ENCODE peak calls at places on chromosomes 5 and 9, in eight cellular contexts. T is bronchial epithelial cell; S is upper lobe of left lung; P is left ventricle myocardium inferior; G is lung; J is CD8-positive, alpha-beta T cell; W is IMR-90; K is heart left ventricle. A is an unnamed sample.

GRCh38 chr5:140221697-140222223 is 46.8 kb downstream of the CYSTM1 start:
- DNase-seq in T (peak; percentile 97), S (peak; percentile 63), P (no peak), G (no peak), J (no peak), W (peak; percentile 93), K (no peak), A (peak; percentile 51)

GRCh38 chr5:75509956-75510355 is 1.5 kb downstream of the CERT1 start:
- DNase-seq in T (peak; percentile 30), S (peak; percentile 60), P (no peak), G (peak; percentile 38), J (no peak), W (peak; percentile 60), K (no peak), A (no peak)

GRCh38 chr9:35726876-35727438 is 5.0 kb downstream of the TLN1 start:
- DNase-seq in T (no peak), S (peak; percentile 60), P (no peak), G (no peak), J (peak; percentile 76), W (peak; percentile 51), K (no peak), A (no peak)

GRCh38 chr5:9279779-9280178 is 266.1 kb downstream of the SEMA5A start:
- DNase-seq in T (no peak), S (no peak), P (no peak), G (no peak), J (no peak), W (no peak), K (no peak), A (no peak)

GRCh38 chr5:158423623-158424200 is 564.8 kb upstream of the CLINT1 start:
- DNase-seq in T (no peak), S (no peak), P (no peak), G (no peak), J (no peak), W (peak; percentile 16), K (no peak), A (no peak)

GRCh38 chr5:157820593-157821252 is 38.2 kb downstream of the CLINT1 start:
- DNase-seq in T (peak; percentile 46), S (no peak), P (no peak), G (no peak), J (no peak), W (peak; percentile 65), K (no peak), A (no peak)

GRCh38 chr9:90340421-90340820 is 302.2 kb downstream of the DIRAS2 start:
- DNase-seq in T (peak; percentile 60), S (no peak), P (no peak), G (no peak), J (no peak), W (peak; percentile 46), K (no peak), A (no peak)

GRCh38 chr5:108727154-108727638 is 20.5 kb upstream of the FER start:
- DNase-seq in T (peak; percentile 35), S (peak; percentile 76), P (no peak), G (peak; percentile 36), J (no peak), W (peak; percentile 24), K (no peak), A (no peak)

GRCh38 chr9:108515856-108516255 is 339.9 kb downstream of the ACTL7B start:
- DNase-seq in T (no peak), S (no peak), P (no peak), G (no peak), J (no peak), W (no peak), K (no peak), A (no peak)

GRCh38 chr9:6938873-6939272 is 181.1 kb downstream of the KDM4C start:
- DNase-seq in T (no peak), S (no peak), P (no peak), G (no peak), J (no peak), W (peak; percentile 24), K (no peak), A (no peak)

GRCh38 chr5:1445313-1445894 is at the start of gene SLC6A3:
- DNase-seq in T (no peak), S (no peak), P (peak; percentile 29), G (no peak), J (no peak), W (no peak), K (no peak), A (no peak)

GRCh38 chr5:38426986-38427950 is 129.2 kb downstream of the LIFR start:
- DNase-seq in T (peak; percentile 86), S (no peak), P (no peak), G (no peak), J (no peak), W (peak; percentile 70), K (no peak), A (no peak)

GRCh38 chr9:36991516-36992134 is 42.4 kb downstream of the PAX5 start:
- DNase-seq in T (peak; percentile 25), S (no peak), P (no peak), G (no peak), J (no peak), W (no peak), K (no peak), A (peak; percentile 47)

GRCh38 chr5:1347571-1347970 is 2.7 kb upstream of the CLPTM1L start:
- DNase-seq in T (no peak), S (no peak), P (no peak), G (no peak), J (no peak), W (no peak), K (no peak), A (no peak)

GRCh38 chr5:31581498-31582099 is 49.5 kb downstream of the C5orf22 start:
- DNase-seq in T (peak; percentile 47), S (no peak), P (no peak), G (no peak), J (no peak), W (peak; percentile 52), K (no peak), A (peak; percentile 10)

GRCh38 chr9:124788542-124789217 is 11.7 kb downstream of the OLFML2A start:
- DNase-seq in T (no peak), S (no peak), P (no peak), G (no peak), J (no peak), W (no peak), K (no peak), A (no peak)

GRCh38 chr5:144698454-144698853 is 527.8 kb downstream of the KCTD16 start:
- DNase-seq in T (peak; percentile 3), S (no peak), P (no peak), G (no peak), J (no peak), W (peak; percentile 24), K (no peak), A (no peak)

GRCh38 chr9:72524820-72525539 is 3.6 kb downstream of the TMC1 start:
- DNase-seq in T (peak; percentile 100), S (peak; percentile 84), P (no peak), G (no peak), J (no peak), W (peak; percentile 100), K (no peak), A (peak; percentile 92)

GRCh38 chr5:64532212-64532611 is 26.4 kb downstream of the RGS7BP start:
- DNase-seq in T (no peak), S (no peak), P (no peak), G (no peak), J (no peak), W (no peak), K (no peak), A (no peak)

GRCh38 chr5:16666861-16667481 is 50.2 kb upstream of the RETREG1 start:
- DNase-seq in T (no peak), S (no peak), P (peak; percentile 66), G (no peak), J (no peak), W (peak; percentile 15), K (peak; percentile 71), A (no peak)

GRCh38 chr9:127980056-127980705 is 608 bp downstream of the EEIG1 start:
- DNase-seq in T (no peak), S (peak; percentile 78), P (no peak), G (no peak), J (peak; percentile 50), W (no peak), K (peak; percentile 68), A (no peak)

GRCh38 chr9:83967083-83967482 is 12.9 kb downstream of the HNRNPK start:
- DNase-seq in T (no peak), S (no peak), P (no peak), G (no peak), J (no peak), W (no peak), K (no peak), A (no peak)

GRCh38 chr9:83969602-83970001 is 10.4 kb downstream of the HNRNPK start:
- DNase-seq in T (no peak), S (no peak), P (no peak), G (no peak), J (no peak), W (no peak), K (no peak), A (no peak)

GRCh38 chr9:83972286-83972685 is 7.7 kb downstream of the HNRNPK start:
- DNase-seq in T (peak; percentile 61), S (no peak), P (no peak), G (no peak), J (no peak), W (no peak), K (no peak), A (no peak)

GRCh38 chr9:83976372-83976771 is 3.6 kb downstream of the HNRNPK start:
- DNase-seq in T (no peak), S (no peak), P (no peak), G (no peak), J (no peak), W (no peak), K (no peak), A (no peak)

DNA sequence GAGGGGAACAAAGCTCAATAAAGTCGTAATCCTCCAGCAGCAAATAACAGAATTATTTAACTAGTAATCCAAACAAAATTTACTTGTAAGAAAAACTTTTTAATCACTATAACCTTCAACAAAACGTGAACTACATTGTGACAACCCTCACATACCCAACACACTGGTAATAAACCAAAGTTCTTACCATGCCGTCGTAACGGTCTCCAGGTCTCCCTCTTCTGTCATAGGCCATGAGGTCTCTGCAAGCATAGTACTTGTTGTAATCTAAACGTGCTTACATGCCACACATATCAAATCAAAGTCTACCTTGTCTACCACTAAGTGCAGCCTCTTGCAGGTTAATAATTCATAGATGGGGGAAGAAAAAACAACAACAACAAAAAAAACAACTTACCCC is 8.5 kb downstream of the HNRNPK start:
- DNase-seq in T (no peak), S (no peak), P (no peak), G (no peak), J (no peak), W (no peak), K (no peak), A (no peak)
- H3K36me3 ChIP-seq in T (peaks cover 26% of the 10 kb centered on the region), S (peaks cover 82% of the 10 kb centered on the region), P (peaks cover 97% of the 10 kb centered on the region), G (peaks cover 28% of the 10 kb centered on the region), J (peaks cover 76% of the 10 kb centered on the region), W (peaks cover 59% of the 10 kb centered on the region), K (peaks cover 100% of the 10 kb centered on the region), A (peaks cover 67% of the 10 kb centered on the region)

GRCh38 chr9:83307051-83307724 is 231.0 kb downstream of the FRMD3 start:
- DNase-seq in T (no peak), S (no peak), P (no peak), G (no peak), J (no peak), W (no peak), K (no peak), A (no peak)
- TF ChIP-seq CTCF in T (no peak), S (no peak), P (no peak), G (no peak), J (no peak), W (no peak), K (no peak), A (no peak)

GRCh38 chr5:150539206-150539605 is 31.3 kb downstream of the NDST1 start:
- DNase-seq in T (no peak), S (no peak), P (no peak), G (no peak), J (no peak), W (no peak), K (no peak), A (no peak)
- H3K36me3 ChIP-seq in T (peaks cover 40% of the 10 kb centered on the region), S (peaks cover 46% of the 10 kb centered on the region), P (peaks cover 99% of the 10 kb centered on the region), G (peaks cover 40% of the 10 kb centered on the region), J (no peaks in the 10 kb centered on the region), W (peaks cover 69% of the 10 kb centered on the region), K (peaks cover 96% of the 10 kb centered on the region), A (peaks cover 19% of the 10 kb centered on the region)

GRCh38 chr9:22447607-22448305 is 1.1 kb downstream of the DMRTA1 start:
- DNase-seq in T (peak; percentile 55), S (peak; percentile 35), P (no peak), G (no peak), J (no peak), W (no peak), K (no peak), A (no peak)
- TF ChIP-seq CTCF in T (no peak), S (no peak), P (no peak), G (no peak), J (no peak), W (no peak), K (no peak), A (peak; percentile 19)

A was measured in Panc1.